ENCODE peak calls at places on chromosomes 6 and 20, in five cellular contexts. One of them, this sample, is unnamed.
A peak's percentile ranks its signal among the peaks of the same experiment; 100 is the strongest.

GRCh38 chr20:62726276-62726675 is 17.6 kb downstream of the NTSR1 start:
- DNase-seq in HepG2: no peak
- DNase-seq in K562: no peak
- DNase-seq in H1: no peak
- DNase-seq in GM12878: no peak
- DNase-seq in this sample: no peak

GRCh38 chr6:141675957-141676356 is 456.8 kb upstream of the GJE1 start:
- DNase-seq in GM12878: no peak
- DNase-seq in HepG2: no peak
- DNase-seq in K562: no peak
- DNase-seq in H1: no peak
- DNase-seq in this sample: peak; percentile 18

GRCh38 chr20:63456429-63457284 is 15.8 kb downstream of the KCNQ2 start:
- DNase-seq in GM12878: no peak
- DNase-seq in H1: no peak
- DNase-seq in K562: no peak
- DNase-seq in HepG2: no peak
- DNase-seq in this sample: no peak

GRCh38 chr6:129849456-129849855 is 11.7 kb downstream of the TMEM244 start:
- DNase-seq in H1: no peak
- DNase-seq in HepG2: no peak
- DNase-seq in GM12878: no peak
- DNase-seq in K562: no peak
- DNase-seq in this sample: peak; percentile 60

GRCh38 chr6:11224252-11224965 is 8.1 kb downstream of the NEDD9 start:
- DNase-seq in K562: no peak
- DNase-seq in H1: no peak
- DNase-seq in HepG2: no peak
- DNase-seq in GM12878: peak; percentile 43
- DNase-seq in this sample: no peak

GRCh38 chr6:35213824-35214756 is at the start of gene SCUBE3:
- DNase-seq in HepG2: no peak
- DNase-seq in GM12878: no peak
- DNase-seq in H1: no peak
- DNase-seq in K562: peak; percentile 69
- DNase-seq in this sample: no peak

GRCh38 chr20:2114990-2115681 is 13.5 kb downstream of the STK35 start:
- DNase-seq in GM12878: no peak
- DNase-seq in H1: no peak
- DNase-seq in K562: no peak
- DNase-seq in HepG2: no peak
- DNase-seq in this sample: no peak

GRCh38 chr6:147001621-147002020 is 202.6 kb upstream of the STXBP5 start:
- DNase-seq in K562: no peak
- DNase-seq in H1: no peak
- DNase-seq in GM12878: no peak
- DNase-seq in HepG2: no peak
- DNase-seq in this sample: no peak

GRCh38 chr20:46406986-46407670 is 713 bp upstream of the ELMO2 start:
- DNase-seq in K562: no peak
- DNase-seq in H1: no peak
- DNase-seq in HepG2: peak; percentile 47
- DNase-seq in GM12878: peak; percentile 42
- DNase-seq in this sample: peak; percentile 19

GRCh38 chr6:163998496-163998895 is 584.0 kb downstream of the QKI start:
- DNase-seq in K562: no peak
- DNase-seq in GM12878: no peak
- DNase-seq in H1: no peak
- DNase-seq in HepG2: no peak
- DNase-seq in this sample: no peak

GRCh38 chr20:62780204-62780603 is 16.1 kb upstream of the MRGBP start:
- DNase-seq in H1: no peak
- DNase-seq in K562: no peak
- DNase-seq in GM12878: no peak
- DNase-seq in HepG2: no peak
- DNase-seq in this sample: no peak

GRCh38 chr6:50657513-50657912 is 55.8 kb upstream of the TFAP2D start:
- DNase-seq in GM12878: no peak
- DNase-seq in K562: no peak
- DNase-seq in H1: no peak
- DNase-seq in HepG2: no peak
- DNase-seq in this sample: no peak

GRCh38 chr20:38725959-38726848 is 1.9 kb downstream of the SLC32A1 start:
- DNase-seq in HepG2: peak; percentile 75
- DNase-seq in GM12878: no peak
- DNase-seq in K562: peak; percentile 74
- DNase-seq in H1: no peak
- DNase-seq in this sample: no peak

GRCh38 chr6:139135578-139136545 is 982 bp downstream of the HECA start:
- DNase-seq in K562: peak; percentile 60
- DNase-seq in H1: no peak
- DNase-seq in GM12878: no peak
- DNase-seq in HepG2: no peak
- DNase-seq in this sample: no peak

GRCh38 chr6:11354019-11354418 is 121.6 kb upstream of the NEDD9 start:
- DNase-seq in K562: no peak
- DNase-seq in GM12878: no peak
- DNase-seq in HepG2: no peak
- DNase-seq in H1: no peak
- DNase-seq in this sample: no peak

GRCh38 chr6:85751374-85752055 is 108.8 kb upstream of the SYNCRIP start:
- DNase-seq in H1: no peak
- DNase-seq in K562: no peak
- DNase-seq in GM12878: no peak
- DNase-seq in HepG2: no peak
- DNase-seq in this sample: no peak

GRCh38 chr6:18269253-18269652 is 4.9 kb upstream of the DEK start:
- DNase-seq in K562: peak; percentile 55
- DNase-seq in H1: no peak
- DNase-seq in GM12878: no peak
- DNase-seq in HepG2: peak; percentile 79
- DNase-seq in this sample: no peak

GRCh38 chr20:22412977-22413868 is 171.1 kb downstream of the FOXA2 start:
- DNase-seq in GM12878: no peak
- DNase-seq in H1: no peak
- DNase-seq in HepG2: no peak
- DNase-seq in K562: no peak
- DNase-seq in this sample: no peak

GRCh38 chr6:4185419-4185818 is 50.0 kb upstream of the ECI2 start:
- DNase-seq in H1: no peak
- DNase-seq in GM12878: no peak
- DNase-seq in K562: no peak
- DNase-seq in HepG2: no peak
- DNase-seq in this sample: no peak

GRCh38 chr20:21102691-21103311 is 3.4 kb downstream of the LINC00237 start:
- DNase-seq in K562: no peak
- DNase-seq in GM12878: no peak
- DNase-seq in HepG2: no peak
- DNase-seq in H1: no peak
- DNase-seq in this sample: no peak

GRCh38 chr6:137630666-137631065 is 136.5 kb upstream of the OLIG3 start:
- DNase-seq in K562: no peak
- DNase-seq in H1: no peak
- DNase-seq in GM12878: no peak
- DNase-seq in HepG2: no peak
- DNase-seq in this sample: no peak

GRCh38 chr6:47952640-47953039 is 158.4 kb downstream of the PTCHD4 start:
- DNase-seq in H1: no peak
- DNase-seq in HepG2: no peak
- DNase-seq in K562: no peak
- DNase-seq in GM12878: no peak
- DNase-seq in this sample: no peak

GRCh38 chr20:63432577-63433061 is 39.8 kb downstream of the KCNQ2 start:
- DNase-seq in H1: no peak
- DNase-seq in HepG2: no peak
- DNase-seq in K562: peak; percentile 41
- DNase-seq in GM12878: no peak
- DNase-seq in this sample: peak; percentile 19

GRCh38 chr6:35731414-35731735 is 5.5 kb upstream of the ARMC12 start:
- DNase-seq in K562: peak; percentile 92
- DNase-seq in HepG2: peak; percentile 89
- DNase-seq in H1: no peak
- DNase-seq in GM12878: peak; percentile 72
- DNase-seq in this sample: no peak

GRCh38 chr6:13614126-13614925 is 809 bp upstream of the NOL7 start:
- DNase-seq in H1: no peak
- DNase-seq in K562: peak; percentile 25
- DNase-seq in HepG2: peak; percentile 38
- DNase-seq in GM12878: no peak
- DNase-seq in this sample: no peak

GRCh38 chr20:44572551-44573500 is 9.6 kb upstream of the PKIG start:
- DNase-seq in HepG2: no peak
- DNase-seq in H1: no peak
- DNase-seq in K562: no peak
- DNase-seq in GM12878: no peak
- DNase-seq in this sample: no peak

GRCh38 chr6:118488631-118489030 is 59.5 kb upstream of the PLN start:
- DNase-seq in GM12878: no peak
- DNase-seq in H1: no peak
- DNase-seq in HepG2: no peak
- DNase-seq in K562: no peak
- DNase-seq in this sample: no peak

GRCh38 chr6:89359561-89359960 is 7.0 kb upstream of the UBE2J1 start:
- DNase-seq in H1: no peak
- DNase-seq in K562: no peak
- DNase-seq in HepG2: no peak
- DNase-seq in GM12878: no peak
- DNase-seq in this sample: no peak

GRCh38 chr6:71444222-71444621 is 155.6 kb downstream of the OGFRL1 start:
- DNase-seq in H1: no peak
- DNase-seq in K562: no peak
- DNase-seq in HepG2: peak; percentile 3
- DNase-seq in GM12878: no peak
- DNase-seq in this sample: no peak

GRCh38 chr6:26156850-26157149 is 69.6 kb downstream of the HFE start:
- DNase-seq in H1: no peak
- DNase-seq in GM12878: no peak
- DNase-seq in K562: no peak
- DNase-seq in HepG2: no peak
- DNase-seq in this sample: no peak

GRCh38 chr6:74170118-74170517 is 474.1 kb downstream of the CD109 start:
- DNase-seq in H1: no peak
- DNase-seq in GM12878: no peak
- DNase-seq in HepG2: no peak
- DNase-seq in K562: no peak
- DNase-seq in this sample: no peak

GRCh38 chr20:50014570-50015562 is 32.1 kb downstream of the SNAI1 start:
- DNase-seq in K562: peak; percentile 41
- DNase-seq in HepG2: no peak
- DNase-seq in H1: no peak
- DNase-seq in GM12878: no peak
- DNase-seq in this sample: no peak

GRCh38 chr20:19095762-19096161 is 116.7 kb upstream of the SLC24A3 start:
- DNase-seq in GM12878: no peak
- DNase-seq in K562: no peak
- DNase-seq in H1: peak; percentile 43
- DNase-seq in HepG2: no peak
- DNase-seq in this sample: no peak

GRCh38 chr6:90072961-90073464 is 178.7 kb downstream of the GJA10 start:
- DNase-seq in HepG2: no peak
- DNase-seq in GM12878: no peak
- DNase-seq in H1: no peak
- DNase-seq in K562: no peak
- DNase-seq in this sample: no peak

GRCh38 chr6:37820713-37821069 is 1.2 kb downstream of the ZFAND3 start:
- DNase-seq in GM12878: no peak
- DNase-seq in K562: no peak
- DNase-seq in H1: no peak
- DNase-seq in HepG2: no peak
- DNase-seq in this sample: no peak

GRCh38 chr6:33620158-33620583 is 951 bp upstream of the ITPR3 start:
- DNase-seq in HepG2: no peak
- DNase-seq in H1: no peak
- DNase-seq in K562: peak; percentile 49
- DNase-seq in GM12878: no peak
- DNase-seq in this sample: no peak
- TF ChIP-seq POLR2AphosphoS5 in HepG2: no peak
- TF ChIP-seq POLR2AphosphoS5 in H1: no peak
- TF ChIP-seq POLR2AphosphoS5 in K562: no peak
- TF ChIP-seq POLR2AphosphoS5 in GM12878: no peak
- TF ChIP-seq POLR2AphosphoS5 in this sample: peak; percentile 32

GRCh38 chr6:1608976-1609661 is 596 bp upstream of the FOXC1 start:
- DNase-seq in HepG2: no peak
- DNase-seq in GM12878: no peak
- DNase-seq in K562: no peak
- DNase-seq in H1: no peak
- DNase-seq in this sample: no peak
- TF ChIP-seq EZH2 in HepG2: peak; percentile 3
- TF ChIP-seq EZH2 in GM12878: peak; percentile 66
- TF ChIP-seq EZH2 in K562: no peak
- TF ChIP-seq EZH2 in H1: peak; percentile 80
- TF ChIP-seq EZH2 in this sample: no peak

DNA sequence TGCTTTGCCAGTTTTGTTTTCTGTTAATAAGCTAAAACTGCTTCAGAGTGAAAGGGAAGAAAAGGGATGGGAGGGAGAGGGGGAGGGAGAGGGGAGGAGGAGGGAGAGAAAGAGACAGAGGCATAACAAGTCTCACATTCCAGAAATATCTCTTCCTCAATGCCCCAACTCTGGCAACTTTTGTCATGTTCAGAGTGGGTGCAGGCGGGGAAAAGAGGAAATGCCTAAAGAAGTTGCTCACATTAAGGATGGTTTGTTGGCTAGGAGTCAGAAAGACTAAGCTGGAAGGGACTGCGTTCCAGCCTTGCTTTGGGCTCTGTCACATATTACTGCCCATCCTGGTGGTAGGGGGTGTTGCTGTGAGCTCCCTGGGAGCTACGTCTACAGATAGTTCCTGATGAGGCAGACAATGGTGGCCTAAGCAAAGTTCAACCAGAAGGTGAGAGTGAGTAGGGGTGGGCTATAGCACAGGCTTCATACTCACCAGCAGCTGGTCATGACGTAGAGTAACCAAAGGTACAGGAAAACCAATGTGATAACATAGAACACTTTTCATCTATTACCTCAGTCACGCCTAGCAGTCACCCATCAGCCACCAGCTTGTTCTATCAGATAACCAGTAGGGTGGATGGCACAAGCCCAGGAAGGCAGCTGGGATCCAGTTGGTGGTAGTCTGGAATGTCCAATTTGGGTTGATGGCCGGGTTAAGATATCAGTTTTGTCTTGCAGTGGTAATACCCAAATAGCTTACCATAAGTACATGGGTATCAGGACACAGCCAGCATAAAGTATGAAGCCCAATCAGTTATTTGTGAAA is 2.1 kb downstream of the TSPYL4 start:
- DNase-seq in H1: peak; percentile 29
- DNase-seq in K562: no peak
- DNase-seq in HepG2: no peak
- DNase-seq in GM12878: no peak
- DNase-seq in this sample: no peak
- TF ChIP-seq ATF3 in H1: no peak
- TF ChIP-seq ATF3 in K562: no peak
- TF ChIP-seq ATF3 in HepG2: no peak
- TF ChIP-seq ATF3 in GM12878: no peak
- TF ChIP-seq ATF3 in this sample: no peak

GRCh38 chr6:105344971-105345370 is 57.9 kb downstream of the PREP start:
- DNase-seq in H1: no peak
- DNase-seq in GM12878: no peak
- DNase-seq in K562: no peak
- DNase-seq in HepG2: no peak
- DNase-seq in this sample: no peak
- TF ChIP-seq POLR2AphosphoS5 in H1: no peak
- TF ChIP-seq POLR2AphosphoS5 in GM12878: no peak
- TF ChIP-seq POLR2AphosphoS5 in K562: no peak
- TF ChIP-seq POLR2AphosphoS5 in HepG2: no peak
- TF ChIP-seq POLR2AphosphoS5 in this sample: no peak

GRCh38 chr6:132401120-132401940 is at the start of gene MOXD1:
- DNase-seq in GM12878: no peak
- DNase-seq in K562: peak; percentile 18
- DNase-seq in HepG2: no peak
- DNase-seq in H1: no peak
- DNase-seq in this sample: no peak
- TF ChIP-seq EZH2 in GM12878: no peak
- TF ChIP-seq EZH2 in K562: no peak
- TF ChIP-seq EZH2 in HepG2: peak; percentile 99
- TF ChIP-seq EZH2 in H1: peak; percentile 74
- TF ChIP-seq EZH2 in this sample: no peak